ENCODE peak calls at places on chromosomes 7 and 10, in ten cellular contexts. M, U, Y, B, T, E, K, A, F and D are unnamed samples.

GRCh38 chr7:8131694-8132605 is 130.0 kb downstream of the ICA1 start:
- DNase-seq in M (no peak), U (no peak), Y (no peak), B (no peak), T (no peak), E (no peak), K (peak), A (no peak), F (no peak), D (no peak)

GRCh38 chr7:47394216-47394615 is 187.7 kb downstream of the TNS3 start:
- DNase-seq in M (no peak), U (no peak), Y (no peak), B (no peak), T (no peak), E (no peak), K (no peak), A (no peak), F (no peak), D (no peak)

GRCh38 chr10:4355346-4355745 is 470.7 kb upstream of the AKR1E2 start:
- DNase-seq in M (no peak), U (no peak), Y (no peak), B (no peak), T (no peak), E (no peak), K (no peak), A (no peak), F (no peak), D (no peak)

GRCh38 chr7:82464372-82464771 is 20.8 kb upstream of the CACNA2D1 start:
- DNase-seq in M (no peak), U (no peak), Y (no peak), B (no peak), T (no peak), E (no peak), K (no peak), A (no peak), F (no peak), D (no peak)

GRCh38 chr10:130409931-130410330 is 273.7 kb downstream of the GLRX3 start:
- DNase-seq in M (no peak), U (no peak), Y (no peak), B (no peak), T (no peak), E (no peak), K (no peak), A (no peak), F (no peak), D (no peak)

GRCh38 chr7:111029574-111030357 is 61.2 kb upstream of the LRRN3 start:
- DNase-seq in M (peak), U (no peak), Y (no peak), B (no peak), T (no peak), E (peak), K (no peak), A (no peak), F (no peak), D (no peak)

GRCh38 chr10:15035385-15036301 is 8.1 kb upstream of the OLAH start:
- DNase-seq in M (peak), U (no peak), Y (no peak), B (no peak), T (no peak), E (peak), K (no peak), A (no peak), F (no peak), D (no peak)

GRCh38 chr10:73529089-73529832 is 33.4 kb upstream of the PPP3CB start:
- DNase-seq in M (peak), U (peak), Y (peak), B (peak), T (peak), E (peak), K (peak), A (peak), F (peak), D (peak)

GRCh38 chr7:153301908-153302307 is 542.4 kb downstream of the ACTR3B start:
- DNase-seq in M (no peak), U (no peak), Y (no peak), B (no peak), T (no peak), E (no peak), K (no peak), A (no peak), F (no peak), D (no peak)

GRCh38 chr7:100483728-100484635 is at the start of gene NYAP1:
- DNase-seq in M (peak), U (peak), Y (peak), B (peak), T (peak), E (no peak), K (peak), A (no peak), F (no peak), D (no peak)

GRCh38 chr10:60611291-60611747 is 167.0 kb upstream of the CDK1 start:
- DNase-seq in M (peak), U (no peak), Y (no peak), B (peak), T (peak), E (peak), K (no peak), A (peak), F (no peak), D (no peak)

GRCh38 chr10:94420998-94421397 is 18.7 kb downstream of the TBC1D12 start:
- DNase-seq in M (no peak), U (no peak), Y (no peak), B (no peak), T (no peak), E (no peak), K (no peak), A (no peak), F (no peak), D (no peak)

GRCh38 chr7:138982204-138982623 is 1.0 kb upstream of the KIAA1549 start:
- DNase-seq in M (peak), U (no peak), Y (no peak), B (peak), T (no peak), E (no peak), K (no peak), A (no peak), F (no peak), D (no peak)

DNA sequence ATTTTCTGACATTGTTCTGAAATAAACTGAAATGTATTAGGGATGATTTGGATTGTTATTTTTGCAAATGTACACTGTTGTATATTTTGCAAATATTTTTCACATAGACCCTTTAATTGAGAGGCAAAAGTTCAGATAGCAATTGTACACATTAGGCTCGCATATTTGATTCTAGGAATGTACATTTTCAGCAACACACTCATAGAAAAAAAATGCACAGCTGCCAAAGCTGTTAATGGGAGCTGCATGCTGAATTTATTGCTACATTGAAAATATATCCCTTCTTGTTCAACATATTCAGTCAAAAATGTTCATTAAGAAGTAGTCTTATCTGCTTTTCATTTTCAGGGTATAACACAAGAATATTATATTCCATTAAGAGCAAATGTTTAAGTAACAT is 512.9 kb downstream of the ATRNL1 start:
- DNase-seq in M (no peak), U (no peak), Y (no peak), B (no peak), T (no peak), E (no peak), K (no peak), A (no peak), F (no peak), D (no peak)
- TF ChIP-seq CTCF in M (no peak), U (no peak), Y (no peak), B (no peak), T (no peak), E (no peak), K (no peak), A (no peak), F (no peak), D (no peak)

GRCh38 chr10:97888641-97889262 is 39.1 kb downstream of the GOLGA7B start:
- DNase-seq in M (peak), U (no peak), Y (peak), B (peak), T (peak), E (peak), K (no peak), A (peak), F (no peak), D (no peak)
- TF ChIP-seq CTCF in M (no peak), U (no peak), Y (peak), B (peak), T (no peak), E (no peak), K (no peak), A (peak), F (no peak), D (no peak)

DNA sequence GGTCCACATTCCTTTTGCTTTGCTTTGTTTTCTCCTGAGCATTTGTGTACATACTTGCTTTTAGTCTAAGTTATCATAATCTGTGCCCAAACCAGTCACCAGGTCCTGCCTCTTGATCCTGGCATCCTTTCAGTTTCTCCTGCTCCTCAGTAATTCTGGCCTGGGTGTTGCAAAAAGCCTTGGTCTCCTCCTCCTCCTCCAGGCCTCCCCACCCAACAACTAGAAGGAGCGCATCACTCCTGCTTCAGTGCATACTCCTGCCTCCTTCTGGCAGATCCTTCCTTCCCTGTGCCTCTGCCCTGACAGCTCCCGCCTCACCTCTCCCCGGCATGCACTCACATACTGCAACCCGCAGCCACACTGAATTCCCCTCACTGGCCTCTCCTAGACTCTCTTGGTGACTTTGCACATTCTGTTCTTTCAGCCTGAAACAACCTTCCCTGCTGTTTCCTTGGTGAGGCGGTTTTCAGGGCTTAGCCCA is 2.3 kb downstream of the DENND2A start:
- DNase-seq in M (peak), U (no peak), Y (no peak), B (peak), T (no peak), E (peak), K (no peak), A (no peak), F (no peak), D (no peak)
- TF ChIP-seq CTCF in M (peak), U (no peak), Y (peak), B (no peak), T (no peak), E (peak), K (no peak), A (peak), F (no peak), D (no peak)

GRCh38 chr10:82796510-82796909 is 921.5 kb downstream of the NRG3 start:
- DNase-seq in M (peak), U (no peak), Y (peak), B (no peak), T (no peak), E (peak), K (no peak), A (no peak), F (no peak), D (no peak)
- TF ChIP-seq CTCF in M (peak), U (no peak), Y (peak), B (peak), T (no peak), E (peak), K (no peak), A (no peak), F (peak), D (peak)

GRCh38 chr10:126158537-126158936 is 229.7 kb downstream of the ADAM12 start:
- DNase-seq in M (no peak), U (no peak), Y (no peak), B (no peak), T (no peak), E (no peak), K (no peak), A (no peak), F (no peak), D (no peak)

GRCh38 chr10:126161691-126162090 is 226.6 kb downstream of the ADAM12 start:
- DNase-seq in M (no peak), U (no peak), Y (no peak), B (no peak), T (no peak), E (no peak), K (no peak), A (no peak), F (no peak), D (no peak)

GRCh38 chr10:126160571-126160970 is 227.7 kb downstream of the ADAM12 start:
- DNase-seq in M (no peak), U (no peak), Y (no peak), B (no peak), T (no peak), E (no peak), K (no peak), A (no peak), F (no peak), D (no peak)

GRCh38 chr10:126158090-126158489 is 230.2 kb downstream of the ADAM12 start:
- DNase-seq in M (no peak), U (no peak), Y (no peak), B (no peak), T (no peak), E (no peak), K (no peak), A (no peak), F (no peak), D (no peak)

DNA sequence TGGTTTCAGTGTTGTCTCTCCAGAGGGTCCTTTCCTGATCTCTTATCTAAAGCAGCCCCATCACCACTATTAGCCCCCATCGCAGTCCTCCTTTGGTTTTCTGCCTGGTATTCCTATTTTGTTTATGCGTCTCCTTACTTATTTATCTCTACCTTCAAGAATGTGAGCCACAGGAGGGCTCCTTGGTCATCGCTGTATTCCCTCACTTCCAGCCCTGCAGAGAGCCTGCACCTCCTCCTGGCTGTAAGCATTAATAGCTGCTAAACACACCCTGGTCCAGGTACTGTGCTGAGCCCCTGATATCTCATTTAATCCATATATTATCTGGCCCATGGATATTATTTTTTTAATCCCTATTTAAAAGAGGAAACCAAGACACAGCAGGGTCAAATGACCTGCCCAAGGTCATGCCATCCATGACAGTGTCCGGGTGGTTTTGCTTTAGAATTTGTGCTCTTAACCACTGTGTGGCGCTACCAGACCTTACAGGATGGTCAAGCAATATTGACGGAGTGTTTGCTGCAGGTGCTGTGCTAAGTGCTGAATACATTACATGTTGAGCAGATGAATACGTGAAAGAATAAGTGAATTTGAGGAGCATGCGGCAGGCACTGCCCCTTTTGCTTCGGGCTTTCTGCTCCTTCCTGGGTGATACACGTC is 227.2 kb downstream of the ADAM12 start:
- DNase-seq in M (peak), U (no peak), Y (no peak), B (peak), T (no peak), E (peak), K (no peak), A (peak), F (no peak), D (no peak)
- TF ChIP-seq CTCF in M (peak), U (no peak), Y (peak), B (peak), T (no peak), E (peak), K (no peak), A (peak), F (no peak), D (peak)

GRCh38 chr10:93288679-93289634 is 193.2 kb downstream of the MYOF start:
- DNase-seq in M (peak), U (peak), Y (peak), B (peak), T (peak), E (peak), K (peak), A (peak), F (peak), D (peak)
- TF ChIP-seq CTCF in M (peak), U (peak), Y (peak), B (peak), T (peak), E (peak), K (peak), A (peak), F (peak), D (peak)